ENCODE peak calls at places on chromosomes 3 and 15, in ten cellular contexts. L is GM13977, F is dermis blood vessel endothelial cell, N is suprapubic skin, M is aorta, K is caudate nucleus, V is fibroblast of pulmonary artery, I is hypothalamus, Q is EL, T is substantia nigra. D is an unnamed sample.

GRCh38 chr3:101182734-101183133 is 137.6 kb downstream of the IMPG2 start:
- DNase-seq in L (no peak), F (peak), N (no peak), M (no peak), K (no peak), V (peak), I (no peak), Q (peak), T (no peak), D (no peak)

GRCh38 chr3:48016336-48016973 is at the start of gene MAP4:
- DNase-seq in L (no peak), F (peak), N (no peak), M (no peak), K (no peak), V (peak), I (no peak), Q (peak), T (no peak), D (peak)

GRCh38 chr3:37543692-37544091 is 318.0 kb upstream of the CTDSPL start:
- DNase-seq in L (no peak), F (no peak), N (no peak), M (no peak), K (no peak), V (no peak), I (no peak), Q (no peak), T (no peak), D (no peak)

GRCh38 chr3:59771760-59772159 is 721.9 kb upstream of the CFAP20DC start:
- DNase-seq in L (no peak), F (no peak), N (no peak), M (no peak), K (no peak), V (peak), I (no peak), Q (peak), T (no peak), D (peak)

GRCh38 chr3:85572978-85573377 is 614.2 kb downstream of the CADM2 start:
- DNase-seq in L (no peak), F (no peak), N (no peak), M (no peak), K (no peak), V (no peak), I (no peak), Q (no peak), T (no peak), D (no peak)

GRCh38 chr15:91517491-91518200 is 335.9 kb upstream of the SLCO3A1 start:
- DNase-seq in L (no peak), F (no peak), N (no peak), M (no peak), K (no peak), V (peak), I (no peak), Q (no peak), T (no peak), D (no peak)

GRCh38 chr3:71723452-71724170 is 1.6 kb downstream of the EIF4E3 start:
- DNase-seq in L (peak), F (no peak), N (no peak), M (no peak), K (no peak), V (no peak), I (no peak), Q (no peak), T (no peak), D (no peak)

GRCh38 chr3:138452491-138452890 is 18.1 kb downstream of the ESYT3 start:
- DNase-seq in L (no peak), F (peak), N (peak), M (peak), K (no peak), V (no peak), I (no peak), Q (no peak), T (no peak), D (no peak)

GRCh38 chr3:11096266-11097135 is 57.8 kb upstream of the HRH1 start:
- DNase-seq in L (peak), F (peak), N (no peak), M (peak), K (peak), V (peak), I (peak), Q (peak), T (peak), D (peak)

GRCh38 chr3:30996467-30996866 is 102.0 kb upstream of the GADL1 start:
- DNase-seq in L (no peak), F (no peak), N (no peak), M (no peak), K (no peak), V (no peak), I (no peak), Q (no peak), T (no peak), D (no peak)

GRCh38 chr3:196660381-196661166 is 21.1 kb downstream of the NRROS start:
- DNase-seq in L (no peak), F (no peak), N (no peak), M (no peak), K (no peak), V (no peak), I (no peak), Q (no peak), T (no peak), D (no peak)

GRCh38 chr15:99658000-99658399 is 75.2 kb downstream of the LYSMD4 start:
- DNase-seq in L (no peak), F (no peak), N (no peak), M (no peak), K (no peak), V (no peak), I (no peak), Q (no peak), T (no peak), D (no peak)

GRCh38 chr15:66187271-66187670 is 66.3 kb downstream of the MEGF11 start:
- DNase-seq in L (no peak), F (no peak), N (no peak), M (no peak), K (no peak), V (peak), I (no peak), Q (no peak), T (no peak), D (no peak)

GRCh38 chr3:38374221-38374620 is 27.6 kb downstream of the XYLB start:
- DNase-seq in L (no peak), F (no peak), N (no peak), M (no peak), K (no peak), V (no peak), I (no peak), Q (no peak), T (no peak), D (no peak)

GRCh38 chr15:51864408-51865056 is 35.1 kb downstream of the TMOD3 start:
- DNase-seq in L (no peak), F (no peak), N (no peak), M (no peak), K (no peak), V (no peak), I (no peak), Q (no peak), T (no peak), D (peak)

GRCh38 chr15:37108725-37109124 is 8.4 kb upstream of the MEIS2 start:
- DNase-seq in L (no peak), F (no peak), N (no peak), M (no peak), K (no peak), V (no peak), I (no peak), Q (no peak), T (no peak), D (no peak)

GRCh38 chr15:27601239-27601942 is 497.7 kb downstream of the OCA2 start:
- DNase-seq in L (no peak), F (no peak), N (no peak), M (no peak), K (no peak), V (no peak), I (no peak), Q (no peak), T (no peak), D (peak)

GRCh38 chr15:73284073-73284472 is 84.7 kb downstream of the HCN4 start:
- DNase-seq in L (no peak), F (peak), N (no peak), M (no peak), K (no peak), V (peak), I (no peak), Q (peak), T (no peak), D (peak)

GRCh38 chr15:98760112-98760826 is 111.9 kb downstream of the IGF1R start:
- DNase-seq in L (no peak), F (no peak), N (no peak), M (peak), K (no peak), V (no peak), I (no peak), Q (no peak), T (no peak), D (no peak)

GRCh38 chr3:146702237-146702636 is 97.1 kb upstream of the PLSCR5 start:
- DNase-seq in L (no peak), F (no peak), N (no peak), M (no peak), K (no peak), V (no peak), I (no peak), Q (no peak), T (no peak), D (no peak)

GRCh38 chr3:141418751-141419150 is 50.4 kb downstream of the ZBTB38 start:
- DNase-seq in L (no peak), F (no peak), N (no peak), M (no peak), K (no peak), V (no peak), I (no peak), Q (no peak), T (no peak), D (no peak)

D was measured in astrocyte of the hippocampus.